ENCODE peak calls at places on chromosomes 7 and 10, in eight cellular contexts. One of them, this sample, is unnamed.

GRCh38 chr7:102260856-102261255 is 25.8 kb upstream of the SH2B2 start:
- DNase-seq in WERI-Rb-1: no peak
- DNase-seq in tibial nerve: no peak
- DNase-seq in left ventricle myocardium inferior: peak; percentile 49
- DNase-seq in heart left ventricle: peak; percentile 70
- DNase-seq in uterus: peak; percentile 34
- DNase-seq in HFF-Myc: no peak
- DNase-seq in BJ: no peak
- DNase-seq in this sample: no peak

GRCh38 chr7:33832326-33832725 is 73.0 kb upstream of the BMPER start:
- DNase-seq in WERI-Rb-1: peak; percentile 90
- DNase-seq in tibial nerve: no peak
- DNase-seq in left ventricle myocardium inferior: peak; percentile 18
- DNase-seq in heart left ventricle: no peak
- DNase-seq in uterus: no peak
- DNase-seq in HFF-Myc: no peak
- DNase-seq in BJ: no peak
- DNase-seq in this sample: no peak

GRCh38 chr7:3430588-3430987 is 129.5 kb downstream of the SDK1 start:
- DNase-seq in WERI-Rb-1: no peak
- DNase-seq in tibial nerve: no peak
- DNase-seq in left ventricle myocardium inferior: no peak
- DNase-seq in heart left ventricle: no peak
- DNase-seq in uterus: no peak
- DNase-seq in HFF-Myc: no peak
- DNase-seq in BJ: no peak
- DNase-seq in this sample: peak; percentile 58

GRCh38 chr7:96740130-96740529 is 30.5 kb upstream of the SEM1 start:
- DNase-seq in WERI-Rb-1: no peak
- DNase-seq in tibial nerve: no peak
- DNase-seq in left ventricle myocardium inferior: no peak
- DNase-seq in heart left ventricle: no peak
- DNase-seq in uterus: no peak
- DNase-seq in HFF-Myc: no peak
- DNase-seq in BJ: no peak
- DNase-seq in this sample: no peak

GRCh38 chr7:68680235-68680872 is 917.9 kb upstream of the AUTS2 start:
- DNase-seq in WERI-Rb-1: no peak
- DNase-seq in tibial nerve: no peak
- DNase-seq in left ventricle myocardium inferior: no peak
- DNase-seq in heart left ventricle: no peak
- DNase-seq in uterus: no peak
- DNase-seq in HFF-Myc: no peak
- DNase-seq in BJ: no peak
- DNase-seq in this sample: no peak

GRCh38 chr10:102841827-102842345 is 4.7 kb upstream of the CYP17A1 start:
- DNase-seq in WERI-Rb-1: no peak
- DNase-seq in tibial nerve: no peak
- DNase-seq in left ventricle myocardium inferior: no peak
- DNase-seq in heart left ventricle: no peak
- DNase-seq in uterus: no peak
- DNase-seq in HFF-Myc: no peak
- DNase-seq in BJ: no peak
- DNase-seq in this sample: no peak

GRCh38 chr7:74606101-74606908 is 51.2 kb upstream of the GTF2I start:
- DNase-seq in WERI-Rb-1: peak; percentile 71
- DNase-seq in tibial nerve: no peak
- DNase-seq in left ventricle myocardium inferior: peak; percentile 34
- DNase-seq in heart left ventricle: peak; percentile 37
- DNase-seq in uterus: no peak
- DNase-seq in HFF-Myc: no peak
- DNase-seq in BJ: no peak
- DNase-seq in this sample: no peak

GRCh38 chr7:14765731-14766130 is 136.8 kb downstream of the DGKB start:
- DNase-seq in WERI-Rb-1: no peak
- DNase-seq in tibial nerve: no peak
- DNase-seq in left ventricle myocardium inferior: no peak
- DNase-seq in heart left ventricle: no peak
- DNase-seq in uterus: no peak
- DNase-seq in HFF-Myc: no peak
- DNase-seq in BJ: no peak
- DNase-seq in this sample: no peak

GRCh38 chr10:59079386-59080226 is 96.8 kb upstream of the PHYHIPL start:
- DNase-seq in WERI-Rb-1: no peak
- DNase-seq in tibial nerve: no peak
- DNase-seq in left ventricle myocardium inferior: no peak
- DNase-seq in heart left ventricle: no peak
- DNase-seq in uterus: no peak
- DNase-seq in HFF-Myc: peak; percentile 75
- DNase-seq in BJ: peak; percentile 25
- DNase-seq in this sample: peak; percentile 51

GRCh38 chr10:75140246-75140645 is 28.8 kb downstream of the SAMD8 start:
- DNase-seq in WERI-Rb-1: peak; percentile 80
- DNase-seq in tibial nerve: no peak
- DNase-seq in left ventricle myocardium inferior: no peak
- DNase-seq in heart left ventricle: no peak
- DNase-seq in uterus: no peak
- DNase-seq in HFF-Myc: no peak
- DNase-seq in BJ: no peak
- DNase-seq in this sample: no peak

GRCh38 chr7:92266415-92267241 is 20.9 kb downstream of the ANKIB1 start:
- DNase-seq in WERI-Rb-1: no peak
- DNase-seq in tibial nerve: no peak
- DNase-seq in left ventricle myocardium inferior: no peak
- DNase-seq in heart left ventricle: no peak
- DNase-seq in uterus: no peak
- DNase-seq in HFF-Myc: no peak
- DNase-seq in BJ: no peak
- DNase-seq in this sample: peak; percentile 73

GRCh38 chr7:112009081-112009480 is 197.1 kb downstream of the DOCK4 start:
- DNase-seq in WERI-Rb-1: no peak
- DNase-seq in tibial nerve: no peak
- DNase-seq in left ventricle myocardium inferior: no peak
- DNase-seq in heart left ventricle: no peak
- DNase-seq in uterus: no peak
- DNase-seq in HFF-Myc: peak; percentile 37
- DNase-seq in BJ: no peak
- DNase-seq in this sample: peak; percentile 52

GRCh38 chr7:112005205-112005604 is 201.0 kb downstream of the DOCK4 start:
- DNase-seq in WERI-Rb-1: no peak
- DNase-seq in tibial nerve: no peak
- DNase-seq in left ventricle myocardium inferior: no peak
- DNase-seq in heart left ventricle: no peak
- DNase-seq in uterus: no peak
- DNase-seq in HFF-Myc: no peak
- DNase-seq in BJ: no peak
- DNase-seq in this sample: no peak

GRCh38 chr7:112001089-112001826 is 204.9 kb downstream of the DOCK4 start:
- DNase-seq in WERI-Rb-1: no peak
- DNase-seq in tibial nerve: no peak
- DNase-seq in left ventricle myocardium inferior: no peak
- DNase-seq in heart left ventricle: peak; percentile 30
- DNase-seq in uterus: no peak
- DNase-seq in HFF-Myc: peak; percentile 5
- DNase-seq in BJ: peak; percentile 4
- DNase-seq in this sample: peak; percentile 91

GRCh38 chr7:112007185-112007584 is 199.0 kb downstream of the DOCK4 start:
- DNase-seq in WERI-Rb-1: no peak
- DNase-seq in tibial nerve: no peak
- DNase-seq in left ventricle myocardium inferior: no peak
- DNase-seq in heart left ventricle: no peak
- DNase-seq in uterus: no peak
- DNase-seq in HFF-Myc: no peak
- DNase-seq in BJ: no peak
- DNase-seq in this sample: no peak

GRCh38 chr7:112006071-112006470 is 200.1 kb downstream of the DOCK4 start:
- DNase-seq in WERI-Rb-1: no peak
- DNase-seq in tibial nerve: no peak
- DNase-seq in left ventricle myocardium inferior: no peak
- DNase-seq in heart left ventricle: no peak
- DNase-seq in uterus: no peak
- DNase-seq in HFF-Myc: no peak
- DNase-seq in BJ: no peak
- DNase-seq in this sample: peak; percentile 26
- TF ChIP-seq CTCF in WERI-Rb-1: no peak
- TF ChIP-seq CTCF in tibial nerve: no peak
- TF ChIP-seq CTCF in left ventricle myocardium inferior: no peak
- TF ChIP-seq CTCF in heart left ventricle: no peak
- TF ChIP-seq CTCF in uterus: no peak
- TF ChIP-seq CTCF in HFF-Myc: no peak
- TF ChIP-seq CTCF in BJ: no peak
- TF ChIP-seq CTCF in this sample: no peak

GRCh38 chr7:159198016-159198724 is 53.5 kb upstream of the VIPR2 start:
- DNase-seq in WERI-Rb-1: no peak
- DNase-seq in tibial nerve: no peak
- DNase-seq in left ventricle myocardium inferior: no peak
- DNase-seq in heart left ventricle: no peak
- DNase-seq in uterus: no peak
- DNase-seq in HFF-Myc: no peak
- DNase-seq in BJ: no peak
- DNase-seq in this sample: no peak

GRCh38 chr7:159195926-159196325 is 51.3 kb upstream of the VIPR2 start:
- DNase-seq in WERI-Rb-1: no peak
- DNase-seq in tibial nerve: no peak
- DNase-seq in left ventricle myocardium inferior: no peak
- DNase-seq in heart left ventricle: no peak
- DNase-seq in uterus: no peak
- DNase-seq in HFF-Myc: no peak
- DNase-seq in BJ: no peak
- DNase-seq in this sample: no peak

GRCh38 chr7:159200421-159200820 is 55.8 kb upstream of the VIPR2 start:
- DNase-seq in WERI-Rb-1: no peak
- DNase-seq in tibial nerve: no peak
- DNase-seq in left ventricle myocardium inferior: no peak
- DNase-seq in heart left ventricle: no peak
- DNase-seq in uterus: no peak
- DNase-seq in HFF-Myc: no peak
- DNase-seq in BJ: no peak
- DNase-seq in this sample: no peak

GRCh38 chr7:159196584-159196983 is 51.9 kb upstream of the VIPR2 start:
- DNase-seq in WERI-Rb-1: no peak
- DNase-seq in tibial nerve: no peak
- DNase-seq in left ventricle myocardium inferior: no peak
- DNase-seq in heart left ventricle: no peak
- DNase-seq in uterus: no peak
- DNase-seq in HFF-Myc: no peak
- DNase-seq in BJ: no peak
- DNase-seq in this sample: no peak

DNA sequence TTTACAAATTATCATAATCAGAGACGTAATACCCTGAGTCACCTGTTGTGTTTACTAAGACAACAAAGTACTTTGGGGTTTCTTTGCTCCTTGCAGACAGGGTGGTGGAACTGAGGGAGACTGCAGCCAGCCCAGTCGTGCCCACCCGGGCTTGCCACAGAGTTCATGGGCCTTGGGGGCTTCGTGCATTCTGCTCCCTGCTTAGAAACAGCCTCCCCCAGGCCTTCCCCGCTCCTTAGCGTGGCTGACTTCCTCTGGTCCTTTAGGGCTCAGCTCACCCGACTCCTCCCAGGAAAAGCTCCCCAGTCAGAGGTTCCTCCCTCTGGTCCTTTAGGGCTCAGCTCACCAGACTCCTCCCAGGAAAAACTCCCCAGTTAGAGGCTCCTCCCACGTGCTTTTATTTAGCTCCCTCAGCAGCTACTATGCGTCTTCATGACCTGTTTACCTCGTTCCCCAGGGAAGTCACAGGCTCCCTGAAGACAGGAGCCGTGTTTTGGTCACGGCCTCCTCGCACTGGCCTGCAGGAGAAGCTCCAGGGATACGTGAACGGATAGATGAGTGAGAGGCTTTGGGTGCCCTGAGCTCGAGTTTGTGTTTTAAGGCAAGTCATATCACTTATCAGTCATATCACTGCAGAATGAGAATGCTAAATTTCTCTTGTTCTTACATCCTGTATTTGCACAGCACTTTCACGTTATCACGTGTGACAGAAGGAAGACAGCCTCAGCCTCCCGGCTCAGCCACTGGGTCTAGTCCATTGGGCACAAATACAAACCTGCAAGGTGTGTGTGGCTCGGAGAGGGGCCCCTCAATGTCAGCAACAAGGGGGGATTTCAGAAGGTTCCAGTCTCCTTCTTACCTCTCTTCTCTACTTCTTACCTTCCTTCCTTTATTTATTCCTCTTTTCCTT is 52.7 kb upstream of the VIPR2 start:
- DNase-seq in WERI-Rb-1: no peak
- DNase-seq in tibial nerve: no peak
- DNase-seq in left ventricle myocardium inferior: no peak
- DNase-seq in heart left ventricle: no peak
- DNase-seq in uterus: peak; percentile 44
- DNase-seq in HFF-Myc: no peak
- DNase-seq in BJ: no peak
- DNase-seq in this sample: no peak
- H3K4me3 ChIP-seq in WERI-Rb-1: no peak overlapping the region
- H3K4me3 ChIP-seq in tibial nerve: no peak overlapping the region
- H3K4me3 ChIP-seq in left ventricle myocardium inferior: peak overlapping the region; percentile 8
- H3K4me3 ChIP-seq in heart left ventricle: no peak overlapping the region
- H3K4me3 ChIP-seq in uterus: no peak overlapping the region
- H3K4me3 ChIP-seq in HFF-Myc: no peak overlapping the region
- H3K4me3 ChIP-seq in BJ: no peak overlapping the region
- H3K4me3 ChIP-seq in this sample: no peak overlapping the region

GRCh38 chr10:44925224-44925623 is 14.1 kb downstream of the TMEM72 start:
- DNase-seq in WERI-Rb-1: peak; percentile 85
- DNase-seq in tibial nerve: no peak
- DNase-seq in left ventricle myocardium inferior: no peak
- DNase-seq in heart left ventricle: no peak
- DNase-seq in uterus: no peak
- DNase-seq in HFF-Myc: no peak
- DNase-seq in BJ: no peak
- DNase-seq in this sample: no peak
- TF ChIP-seq CTCF in WERI-Rb-1: peak; percentile 89
- TF ChIP-seq CTCF in tibial nerve: no peak
- TF ChIP-seq CTCF in left ventricle myocardium inferior: peak; percentile 35
- TF ChIP-seq CTCF in heart left ventricle: peak; percentile 8
- TF ChIP-seq CTCF in uterus: no peak
- TF ChIP-seq CTCF in HFF-Myc: peak; percentile 30
- TF ChIP-seq CTCF in BJ: peak; percentile 14
- TF ChIP-seq CTCF in this sample: no peak

DNA sequence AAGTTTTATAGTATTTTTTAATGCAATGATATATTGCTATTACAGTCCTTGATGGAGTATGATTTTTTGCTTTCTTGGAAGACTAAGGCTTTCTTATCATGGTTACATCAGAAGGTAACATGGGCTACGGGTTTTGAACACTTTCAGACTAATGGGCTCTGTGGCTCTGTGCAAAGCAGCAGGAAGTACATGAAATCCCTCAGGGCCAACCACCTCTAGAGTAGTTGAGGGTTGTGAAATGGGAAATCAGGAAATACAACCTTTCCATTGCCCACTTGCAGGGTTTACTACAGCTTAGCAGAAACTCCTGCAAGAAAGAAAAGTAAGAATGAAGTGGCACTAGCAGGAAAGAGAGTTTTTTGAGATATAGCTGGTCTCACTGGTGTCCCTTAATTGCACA is 853.5 kb downstream of the KCNMA1 start:
- DNase-seq in WERI-Rb-1: no peak
- DNase-seq in tibial nerve: no peak
- DNase-seq in left ventricle myocardium inferior: no peak
- DNase-seq in heart left ventricle: no peak
- DNase-seq in uterus: no peak
- DNase-seq in HFF-Myc: no peak
- DNase-seq in BJ: no peak
- DNase-seq in this sample: peak; percentile 33
- H3K4me3 ChIP-seq in WERI-Rb-1: no peak overlapping the region
- H3K4me3 ChIP-seq in tibial nerve: no peak overlapping the region
- H3K4me3 ChIP-seq in left ventricle myocardium inferior: no peak overlapping the region
- H3K4me3 ChIP-seq in heart left ventricle: no peak overlapping the region
- H3K4me3 ChIP-seq in uterus: no peak overlapping the region
- H3K4me3 ChIP-seq in HFF-Myc: no peak overlapping the region
- H3K4me3 ChIP-seq in BJ: no peak overlapping the region
- H3K4me3 ChIP-seq in this sample: no peak overlapping the region

This sample was measured in epithelial cell of esophagus.